ENCODE peak calls at places on chromosomes 13 and 19, in eight cellular contexts. F is hippocampal formation; I is naive thymus-derived CD8-positive, alpha-beta T cell; H is psoas muscle; X is KBM-7; E is RPMI7951; S is fibroblast of pulmonary artery; U is C1 segment of cervical spinal cord. C is an unnamed sample.

GRCh38 chr13:22278336-22278929 is 607.6 kb downstream of the FGF9 start:
- DNase-seq in S (no peak), F (no peak), I (peak; percentile 58), X (peak; percentile 83), H (no peak), E (peak; percentile 22), U (no peak), C (peak; percentile 59)

GRCh38 chr13:23987331-23987730 is 90.0 kb upstream of the C1QTNF9B start:
- DNase-seq in U (no peak), H (no peak), S (peak; percentile 65), E (no peak), F (no peak), I (no peak), X (no peak), C (no peak)

GRCh38 chr13:79225487-79226232 is 180.4 kb downstream of the RBM26 start:
- DNase-seq in X (no peak), I (no peak), F (no peak), E (no peak), H (no peak), U (no peak), S (peak; percentile 1), C (no peak)

GRCh38 chr13:44626176-44626575 is 50.0 kb upstream of the TSC22D1 start:
- DNase-seq in F (no peak), E (no peak), X (no peak), S (no peak), U (no peak), I (no peak), H (no peak), C (no peak)

GRCh38 chr19:38932425-38933179 is 1.9 kb downstream of the MRPS12 start:
- DNase-seq in S (peak; percentile 68), F (no peak), E (peak; percentile 49), H (peak; percentile 58), I (peak; percentile 30), U (no peak), X (peak; percentile 72), C (peak; percentile 54)

GRCh38 chr13:113029487-113030258 is 60.7 kb downstream of the MCF2L start:
- DNase-seq in E (no peak), U (no peak), I (peak; percentile 39), S (peak; percentile 15), F (peak; percentile 34), X (peak; percentile 45), H (no peak), C (peak; percentile 42)

GRCh38 chr19:32066056-32066455 is 279.4 kb upstream of the ZNF507 start:
- DNase-seq in S (no peak), H (no peak), I (no peak), X (no peak), F (no peak), E (no peak), U (no peak), C (no peak)

GRCh38 chr19:38676023-38676877 is 28.8 kb downstream of the ACTN4 start:
- DNase-seq in F (no peak), U (no peak), X (peak; percentile 91), E (peak; percentile 95), S (peak; percentile 75), H (peak; percentile 63), I (no peak), C (peak; percentile 98)

GRCh38 chr13:111184685-111185401 is 69.7 kb downstream of the ARHGEF7 start:
- DNase-seq in I (peak; percentile 59), F (no peak), E (no peak), U (no peak), H (no peak), S (no peak), X (peak; percentile 67), C (no peak)

GRCh38 chr13:32165791-32166190 is 134.2 kb downstream of the FRY start:
- DNase-seq in S (no peak), U (peak; percentile 38), E (no peak), F (peak; percentile 47), H (no peak), I (no peak), X (peak; percentile 53), C (no peak)